ENCODE peak calls at places on chromosomes 7 and 10, in seven cellular contexts. F is IMR-90, U is Caco-2, N is adipocyte, O is psoas muscle, K is H7, D is testis. I is an unnamed sample. For H3K27me3, the result is how much of the 10 kb centered on the place peaks cover.

GRCh38 chr7:50793115-50793946 is 10.6 kb upstream of the GRB10 start:
- DNase-seq in U (peak), F (peak), D (peak), N (peak), O (peak), K (peak), I (peak)

GRCh38 chr7:70694909-70695803 is 436.8 kb upstream of the GALNT17 start:
- DNase-seq in D (peak), U (peak), N (peak), F (peak), O (peak), K (peak), I (peak)

GRCh38 chr7:47672267-47672920 is 90.5 kb upstream of the TNS3 start:
- DNase-seq in D (no peak), K (no peak), O (no peak), N (no peak), U (no peak), F (no peak), I (no peak)

GRCh38 chr7:124856299-124856888 is 73.2 kb downstream of the POT1 start:
- DNase-seq in U (peak), D (no peak), N (peak), K (peak), F (peak), O (no peak), I (no peak)

GRCh38 chr7:142867097-142867378 is 12.2 kb downstream of the EPHB6 start:
- DNase-seq in U (no peak), F (no peak), D (no peak), K (no peak), O (no peak), N (no peak), I (no peak)

GRCh38 chr10:103757531-103758293 is 97.7 kb downstream of the SH3PXD2A start:
- DNase-seq in F (peak), O (peak), N (peak), D (no peak), U (no peak), K (peak), I (peak)

GRCh38 chr10:78336402-78336791 is 302.7 kb downstream of the RPS24 start:
- DNase-seq in F (peak), U (no peak), O (no peak), N (peak), K (peak), D (no peak), I (peak)

GRCh38 chr7:151699920-151700319 is 177.0 kb downstream of the PRKAG2 start:
- DNase-seq in O (no peak), D (no peak), U (no peak), K (no peak), F (peak), N (no peak), I (no peak)

DNA sequence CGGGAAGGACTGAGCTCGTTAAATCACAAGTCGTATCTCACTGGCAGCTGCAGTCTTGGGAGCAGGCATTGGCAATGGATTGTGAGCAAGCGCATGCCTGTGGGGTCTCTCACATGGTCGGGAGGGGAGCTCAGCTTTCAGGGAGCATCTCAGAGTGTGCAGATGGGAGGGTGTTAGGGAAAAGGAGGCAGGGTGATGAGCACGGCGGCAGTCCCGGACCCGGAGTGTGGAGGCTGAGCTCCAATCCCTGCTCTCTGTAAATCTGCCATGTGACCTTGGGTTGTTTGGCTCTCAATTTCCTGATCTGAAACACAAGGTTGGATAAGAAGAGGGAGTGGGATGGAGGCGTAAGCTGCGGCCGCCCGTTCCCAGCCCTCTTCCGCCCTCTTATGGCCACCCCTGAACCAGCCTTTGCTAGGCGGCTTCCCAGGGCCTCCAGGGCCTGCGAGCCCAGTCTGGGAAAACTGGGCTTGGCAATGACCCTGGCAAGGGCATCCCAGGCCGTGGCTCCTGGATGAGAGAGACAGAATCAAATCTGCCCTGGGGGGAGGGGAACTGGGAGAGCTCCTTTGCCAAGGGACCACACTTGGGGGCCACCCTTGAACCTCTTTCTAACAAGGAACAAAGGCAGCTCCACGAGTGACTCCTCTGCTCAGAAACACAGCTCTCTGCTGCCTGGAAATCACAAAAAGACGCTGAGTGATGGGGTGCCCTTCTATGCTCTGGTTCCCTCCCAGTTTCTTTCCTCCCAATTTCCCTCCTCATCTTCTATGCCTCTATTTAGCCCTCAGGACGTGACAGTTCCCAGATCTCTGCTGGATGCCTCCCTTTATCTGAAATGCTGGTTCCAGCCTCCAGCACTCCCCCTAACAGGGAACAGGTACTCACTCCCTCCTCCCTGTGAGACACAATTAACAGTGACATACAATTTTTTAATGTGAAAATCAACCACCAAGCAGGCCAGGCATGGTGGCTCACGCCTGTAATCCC is 41.7 kb upstream of the LOXL4 start:
- DNase-seq in K (peak), D (peak), F (peak), N (peak), U (peak), O (peak), I (peak)
- H3K4me3 ChIP-seq in K (peak), D (no peak), F (peak), N (peak), U (peak), O (no peak), I (no peak)

DNA sequence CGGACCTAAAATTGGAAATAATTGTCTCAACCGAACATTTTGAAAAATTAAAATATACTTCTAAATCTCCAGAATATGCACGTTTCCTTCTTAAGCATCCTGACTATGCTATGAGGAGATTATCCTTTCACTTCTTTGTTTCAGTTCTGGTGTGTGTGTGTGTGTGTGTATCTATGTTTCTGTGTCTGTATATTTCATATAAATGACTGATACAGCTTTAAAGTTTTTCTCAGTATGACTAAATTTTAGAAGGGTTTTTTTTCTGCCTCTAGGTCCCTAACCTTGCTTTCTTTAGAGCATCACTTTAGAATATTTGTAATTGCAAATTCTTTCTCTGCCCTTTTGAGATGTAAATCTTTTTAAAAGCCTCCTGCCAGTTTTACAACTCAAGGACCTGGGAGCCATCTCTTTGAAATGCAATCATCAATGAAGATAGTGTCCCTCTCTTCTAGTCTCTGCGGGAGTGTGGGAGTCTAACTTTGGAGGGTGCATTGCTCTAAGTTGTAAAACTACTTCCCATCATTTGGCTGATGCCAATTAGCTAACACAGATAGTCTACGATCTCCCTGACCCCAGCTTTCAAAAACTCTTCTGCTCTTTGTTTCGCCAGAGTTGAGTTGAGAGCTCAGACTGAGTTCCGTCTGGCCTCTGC is 782.0 kb upstream of the ZWINT start:
- DNase-seq in K (peak), O (no peak), F (no peak), D (no peak), N (no peak), U (no peak), I (no peak)
- H3K27me3 ChIP-seq in K (half or more), O (under half), F (under half), D (under half), N (under half), U (under half), I (under half)

GRCh38 chr7:78983483-78983882 is 470.0 kb downstream of the MAGI2 start:
- DNase-seq in U (no peak), D (no peak), K (no peak), O (no peak), N (no peak), F (no peak), I (no peak)
- H3K4me3 ChIP-seq in U (no peak), D (no peak), K (no peak), O (no peak), N (no peak), F (no peak), I (no peak)

DNA sequence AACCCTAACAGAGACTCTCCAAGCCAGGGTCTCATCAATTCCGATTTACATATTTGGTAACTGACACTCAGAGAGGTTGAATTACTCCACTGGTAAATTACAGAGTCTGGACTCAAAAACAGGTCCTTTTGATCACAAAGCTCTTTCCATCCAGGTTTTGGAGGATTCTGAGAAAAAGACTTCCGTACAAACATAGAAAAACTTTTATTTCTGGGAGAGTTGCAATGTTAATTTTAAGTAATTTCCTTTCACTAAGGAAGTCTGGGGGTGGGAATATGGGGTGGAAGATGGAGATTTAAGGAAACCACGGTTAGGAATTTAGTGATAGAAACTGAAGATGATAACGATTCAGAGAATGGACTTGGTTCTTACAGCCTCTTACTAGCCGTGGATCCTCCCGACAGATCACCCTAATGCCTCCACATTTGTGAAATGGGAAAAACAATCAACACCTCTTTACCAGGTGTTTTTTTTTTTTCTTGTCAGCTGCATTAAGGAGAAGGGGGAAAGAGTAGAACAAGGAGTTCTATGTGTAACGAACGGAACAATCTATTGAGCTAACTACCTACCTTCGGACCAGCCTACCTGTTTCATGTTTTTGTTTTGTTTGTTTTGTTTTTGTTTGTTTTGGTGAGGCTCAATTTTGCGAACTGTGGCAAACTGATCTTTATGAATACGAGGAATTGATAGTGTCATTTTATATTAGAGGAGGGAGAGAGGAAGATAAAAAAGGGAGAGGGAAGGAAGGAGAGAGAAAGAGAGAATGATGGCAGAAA is 1.7 kb upstream of the RBM20 start:
- DNase-seq in F (no peak), K (no peak), N (no peak), U (no peak), D (no peak), O (no peak), I (no peak)
- H3K27me3 ChIP-seq in F (under half), K (half or more), N (under half), U (under half), D (under half), O (under half), I (under half)

GRCh38 chr10:86363184-86363832 is 3.3 kb downstream of the GRID1 start:
- DNase-seq in F (no peak), N (no peak), D (peak), K (peak), U (no peak), O (no peak), I (no peak)

GRCh38 chr10:86362566-86363183 is 3.9 kb downstream of the GRID1 start:
- DNase-seq in N (no peak), F (no peak), D (no peak), K (no peak), U (no peak), O (no peak), I (no peak)

GRCh38 chr10:86364551-86365345 is 1.8 kb downstream of the GRID1 start:
- DNase-seq in D (no peak), U (no peak), N (no peak), K (peak), O (no peak), F (no peak), I (no peak)

GRCh38 chr10:86365346-86366032 is 1.1 kb downstream of the GRID1 start:
- DNase-seq in K (peak), D (no peak), O (no peak), U (no peak), N (peak), F (no peak), I (no peak)

GRCh38 chr10:86363833-86364511 is 2.6 kb downstream of the GRID1 start:
- DNase-seq in D (no peak), O (no peak), N (no peak), K (no peak), U (no peak), F (no peak), I (no peak)
- H3K4me3 ChIP-seq in D (no peak), O (peak), N (no peak), K (peak), U (no peak), F (no peak), I (no peak)

GRCh38 chr10:100831742-100832141 is 81.0 kb upstream of the SLF2 start:
- DNase-seq in K (no peak), N (no peak), U (no peak), D (no peak), F (no peak), O (no peak), I (no peak)
- H3K27me3 ChIP-seq in K (half or more), N (half or more), U (under half), D (under half), F (half or more), O (half or more), I (under half)

DNA sequence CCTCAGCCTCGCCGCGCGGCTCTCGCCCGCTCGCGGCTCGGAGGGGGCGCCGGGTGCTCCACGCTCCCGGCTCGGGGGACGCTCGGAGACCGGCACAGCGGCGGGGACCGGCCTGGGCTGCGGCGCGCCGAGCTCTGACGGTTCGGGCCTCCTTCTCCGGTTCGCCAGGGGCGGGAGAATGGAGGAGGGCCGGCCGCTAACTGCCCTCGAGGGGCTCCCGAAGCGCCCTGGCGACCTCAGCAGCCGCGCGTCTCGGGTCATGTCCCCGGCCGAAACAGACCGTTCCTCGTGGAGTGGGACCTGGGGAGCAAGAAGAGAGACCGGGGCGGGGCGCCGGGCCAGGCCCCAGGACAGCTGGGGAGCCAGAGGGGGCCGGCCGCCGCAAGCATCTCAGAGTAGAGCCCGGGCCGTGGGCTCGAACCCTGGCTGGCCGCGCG is 325 bp upstream of the GRID1 start:
- DNase-seq in N (no peak), K (no peak), D (no peak), F (no peak), U (no peak), O (no peak), I (no peak)
- H3K4me3 ChIP-seq in N (no peak), K (peak), D (peak), F (peak), U (peak), O (peak), I (peak)